ENCODE peak calls at places on chromosomes 1 and 21, in eight cellular contexts. U is HCT116, V is spleen, O is esophagus muscularis mucosa, N is sigmoid colon, G is stomach, Y is endothelial cell of umbilical vein, K is transverse colon. H is an unnamed sample.

GRCh38 chr21:43315244-43316137 is 111.4 kb downstream of the SIK1 start:
- DNase-seq in U (no peak), V (no peak), O (no peak), N (no peak), G (no peak), Y (no peak), K (no peak), H (no peak)

GRCh38 chr1:167663002-167663772 is 33.2 kb downstream of the RCSD1 start:
- DNase-seq in U (no peak), V (no peak), O (no peak), N (no peak), G (no peak), Y (no peak), K (no peak), H (no peak)

GRCh38 chr1:67832737-67833594 is at the start of gene GNG12:
- DNase-seq in U (peak), V (peak), O (no peak), N (peak), G (peak), Y (peak), K (peak), H (peak)

GRCh38 chr21:18369115-18369514 is 34.5 kb downstream of the TMPRSS15 start:
- DNase-seq in U (no peak), V (no peak), O (no peak), N (no peak), G (no peak), Y (peak), K (no peak), H (no peak)

GRCh38 chr1:4693891-4694290 is 39.5 kb downstream of the AJAP1 start:
- DNase-seq in U (no peak), V (no peak), O (no peak), N (no peak), G (no peak), Y (no peak), K (no peak), H (no peak)

GRCh38 chr1:226403522-226404034 is 4.3 kb downstream of the PARP1 start:
- DNase-seq in U (no peak), V (no peak), O (no peak), N (no peak), G (no peak), Y (peak), K (no peak), H (no peak)

GRCh38 chr1:237748192-237748591 is 142.5 kb downstream of the ZP4 start:
- DNase-seq in U (no peak), V (no peak), O (no peak), N (no peak), G (no peak), Y (no peak), K (no peak), H (no peak)

GRCh38 chr1:153945131-153945794 is 1.3 kb downstream of the DENND4B start:
- DNase-seq in U (no peak), V (peak), O (no peak), N (peak), G (peak), Y (peak), K (peak), H (peak)

GRCh38 chr1:37792943-37793686 is 532 bp upstream of the MANEAL start:
- DNase-seq in U (no peak), V (no peak), O (no peak), N (no peak), G (no peak), Y (no peak), K (no peak), H (no peak)

GRCh38 chr1:58881471-58881994 is 97.7 kb upstream of the JUN start:
- DNase-seq in U (peak), V (no peak), O (no peak), N (peak), G (peak), Y (peak), K (peak), H (no peak)

GRCh38 chr21:44434936-44435635 is 20.2 kb upstream of the LRRC3 start:
- DNase-seq in U (no peak), V (peak), O (no peak), N (peak), G (no peak), Y (no peak), K (peak), H (peak)

GRCh38 chr1:239098400-239099037 is 287.8 kb upstream of the CHRM3 start:
- DNase-seq in U (no peak), V (no peak), O (no peak), N (no peak), G (no peak), Y (no peak), K (no peak), H (no peak)

GRCh38 chr1:40798366-40799310 is 15.1 kb downstream of the KCNQ4 start:
- DNase-seq in U (no peak), V (no peak), O (no peak), N (peak), G (peak), Y (no peak), K (no peak), H (no peak)

GRCh38 chr1:8004803-8005573 is 21.1 kb downstream of the ERRFI1 start:
- DNase-seq in U (no peak), V (no peak), O (peak), N (peak), G (peak), Y (peak), K (peak), H (peak)

GRCh38 chr1:53182111-53182593 is 14.5 kb upstream of the CPT2 start:
- DNase-seq in U (peak), V (peak), O (no peak), N (peak), G (peak), Y (peak), K (peak), H (peak)

GRCh38 chr1:186073697-186074096 is 301.4 kb downstream of the TPR start:
- DNase-seq in U (no peak), V (no peak), O (no peak), N (no peak), G (no peak), Y (no peak), K (no peak), H (no peak)

GRCh38 chr1:58446368-58446767 is 100.2 kb downstream of the OMA1 start:
- DNase-seq in U (no peak), V (no peak), O (no peak), N (no peak), G (no peak), Y (no peak), K (no peak), H (no peak)

GRCh38 chr21:44935533-44935927 is 4.3 kb upstream of the SLX9 start:
- DNase-seq in U (no peak), V (peak), O (no peak), N (no peak), G (no peak), Y (no peak), K (no peak), H (no peak)

GRCh38 chr1:227268943-227269342 is 49.3 kb downstream of the CDC42BPA start:
- DNase-seq in U (no peak), V (no peak), O (no peak), N (no peak), G (no peak), Y (peak), K (no peak), H (no peak)

GRCh38 chr1:24491577-24492360 is 10.9 kb upstream of the RCAN3 start:
- DNase-seq in U (no peak), V (no peak), O (no peak), N (no peak), G (no peak), Y (no peak), K (no peak), H (no peak)

GRCh38 chr1:108897865-108898720 is 21.3 kb downstream of the GPSM2 start:
- DNase-seq in U (peak), V (no peak), O (no peak), N (no peak), G (no peak), Y (peak), K (peak), H (no peak)

GRCh38 chr1:244381887-244382565 is 69.7 kb downstream of the ADSS2 start:
- DNase-seq in U (no peak), V (no peak), O (no peak), N (no peak), G (no peak), Y (peak), K (no peak), H (no peak)

GRCh38 chr1:47002211-47002610 is 21.3 kb upstream of the CYP4X1 start:
- DNase-seq in U (no peak), V (no peak), O (no peak), N (no peak), G (no peak), Y (no peak), K (no peak), H (no peak)

GRCh38 chr1:98792123-98792522 is 130.6 kb downstream of the SNX7 start:
- DNase-seq in U (no peak), V (no peak), O (no peak), N (no peak), G (no peak), Y (no peak), K (no peak), H (no peak)

GRCh38 chr1:14732726-14733052 is 134.2 kb downstream of the KAZN start:
- DNase-seq in U (no peak), V (no peak), O (no peak), N (no peak), G (no peak), Y (no peak), K (no peak), H (no peak)

GRCh38 chr1:15998929-15999328 is 5.1 kb upstream of the SRARP start:
- DNase-seq in U (no peak), V (peak), O (no peak), N (peak), G (no peak), Y (no peak), K (no peak), H (no peak)

GRCh38 chr1:183163311-183163710 is 22.8 kb upstream of the LAMC2 start:
- DNase-seq in U (peak), V (no peak), O (no peak), N (no peak), G (no peak), Y (peak), K (no peak), H (no peak)

GRCh38 chr1:67674260-67675011 is 10.6 kb upstream of the GADD45A start:
- DNase-seq in U (no peak), V (no peak), O (no peak), N (peak), G (no peak), Y (peak), K (peak), H (peak)

GRCh38 chr1:34359411-34359810 is 182.7 kb downstream of the C1orf94 start:
- DNase-seq in U (no peak), V (no peak), O (no peak), N (no peak), G (no peak), Y (no peak), K (no peak), H (no peak)

GRCh38 chr21:46110499-46111192 is 12.7 kb downstream of the COL6A2 start:
- DNase-seq in U (no peak), V (no peak), O (peak), N (peak), G (peak), Y (no peak), K (peak), H (peak)
- TF ChIP-seq POLR2AphosphoS5 in U (no peak), V (no peak), O (peak), N (no peak), G (no peak), Y (no peak), K (no peak), H (no peak)

GRCh38 chr1:205688681-205689080 is 8.4 kb upstream of the SLC45A3 start:
- DNase-seq in U (no peak), V (peak), O (no peak), N (no peak), G (no peak), Y (no peak), K (no peak), H (no peak)

GRCh38 chr1:205689479-205689878 is 9.2 kb upstream of the SLC45A3 start:
- DNase-seq in U (no peak), V (peak), O (no peak), N (no peak), G (no peak), Y (no peak), K (no peak), H (no peak)

GRCh38 chr1:205690122-205690756 is 9.9 kb upstream of the SLC45A3 start:
- DNase-seq in U (no peak), V (peak), O (no peak), N (no peak), G (no peak), Y (no peak), K (no peak), H (no peak)

GRCh38 chr1:205688171-205688570 is 7.9 kb upstream of the SLC45A3 start:
- DNase-seq in U (no peak), V (peak), O (no peak), N (no peak), G (no peak), Y (no peak), K (no peak), H (no peak)

GRCh38 chr1:205687242-205687641 is 6.9 kb upstream of the SLC45A3 start:
- DNase-seq in U (no peak), V (peak), O (no peak), N (no peak), G (no peak), Y (no peak), K (no peak), H (no peak)
- TF ChIP-seq POLR2A in U (no peak), V (no peak), O (no peak), N (no peak), G (no peak), Y (no peak), K (no peak), H (no peak)

DNA sequence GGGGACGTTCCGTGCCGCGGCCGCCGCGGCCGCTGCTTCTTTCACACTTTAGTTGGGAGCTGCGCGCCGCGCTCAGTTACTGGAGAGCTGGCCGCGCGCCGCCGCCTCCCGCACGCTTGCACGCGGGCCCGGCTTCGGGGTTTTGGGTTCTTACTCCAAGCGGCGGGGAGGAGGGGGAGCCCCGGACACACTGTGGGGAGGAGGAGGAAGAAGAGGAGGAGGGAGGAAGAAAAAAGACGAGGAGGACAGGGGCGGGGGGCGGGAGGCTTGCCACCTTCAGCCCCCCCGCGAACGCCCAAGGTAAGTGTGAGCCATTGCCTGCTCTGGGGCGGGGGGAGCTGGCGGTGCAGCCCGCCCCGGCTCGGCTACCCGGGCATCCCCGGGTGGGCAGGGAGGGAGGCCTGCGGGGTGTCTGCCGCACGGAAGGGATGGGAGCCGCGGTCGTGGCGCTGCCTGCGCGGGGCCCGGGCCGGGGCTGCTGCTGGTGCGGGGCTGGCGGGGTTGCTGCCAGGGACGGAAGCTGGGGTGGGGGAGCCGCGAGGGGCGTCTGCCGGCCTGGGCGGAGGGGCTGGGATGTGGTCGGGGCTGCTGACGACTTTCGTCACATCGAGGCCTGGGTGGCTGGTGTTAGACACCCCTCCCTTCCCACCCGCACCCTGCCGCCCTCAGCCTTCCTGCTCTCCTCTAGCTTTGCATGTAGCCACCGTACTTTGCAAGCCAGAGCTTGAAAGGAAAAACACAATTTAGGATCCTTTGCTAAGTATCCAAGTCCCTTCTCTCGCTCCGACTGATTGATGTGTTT is 441 bp downstream of the C1orf21 start:
- DNase-seq in U (no peak), V (peak), O (no peak), N (peak), G (no peak), Y (peak), K (peak), H (peak)
- TF ChIP-seq POLR2AphosphoS5 in U (no peak), V (no peak), O (no peak), N (no peak), G (no peak), Y (no peak), K (no peak), H (peak)

DNA sequence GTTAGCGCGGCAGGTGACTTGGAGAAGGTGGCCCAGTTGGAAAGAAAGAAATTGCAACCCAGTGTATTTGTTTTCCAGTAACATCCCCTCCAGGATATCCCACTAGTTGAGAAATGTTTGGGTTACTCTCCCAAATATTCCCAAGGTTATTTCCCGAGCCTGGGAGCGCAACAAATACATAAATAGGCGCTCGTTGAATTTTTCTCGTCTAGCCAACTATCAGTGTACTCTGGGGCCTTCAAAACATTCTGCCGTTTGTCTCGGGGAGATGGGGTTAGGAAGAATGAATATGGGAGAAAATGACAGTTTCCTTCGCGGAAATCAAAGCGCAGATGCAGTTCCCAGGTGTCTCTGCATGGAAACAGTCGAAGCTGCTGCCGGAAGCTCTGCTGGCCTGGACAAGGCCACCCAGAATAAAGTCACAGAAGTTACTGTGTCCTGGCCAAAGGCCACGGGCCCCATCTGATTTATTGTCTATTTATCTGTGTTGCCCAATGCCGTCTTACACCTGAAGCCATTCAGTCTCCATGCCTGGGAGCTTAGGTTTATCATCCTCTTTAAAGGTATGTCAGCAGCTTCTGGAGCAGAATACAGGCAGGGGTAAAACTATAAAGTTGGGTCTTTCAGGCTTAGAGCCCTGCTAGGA is 999 bp downstream of the C1orf115 start:
- DNase-seq in U (no peak), V (no peak), O (peak), N (no peak), G (no peak), Y (no peak), K (peak), H (no peak)
- TF ChIP-seq POLR2A in U (no peak), V (no peak), O (no peak), N (no peak), G (no peak), Y (no peak), K (peak), H (no peak)

DNA sequence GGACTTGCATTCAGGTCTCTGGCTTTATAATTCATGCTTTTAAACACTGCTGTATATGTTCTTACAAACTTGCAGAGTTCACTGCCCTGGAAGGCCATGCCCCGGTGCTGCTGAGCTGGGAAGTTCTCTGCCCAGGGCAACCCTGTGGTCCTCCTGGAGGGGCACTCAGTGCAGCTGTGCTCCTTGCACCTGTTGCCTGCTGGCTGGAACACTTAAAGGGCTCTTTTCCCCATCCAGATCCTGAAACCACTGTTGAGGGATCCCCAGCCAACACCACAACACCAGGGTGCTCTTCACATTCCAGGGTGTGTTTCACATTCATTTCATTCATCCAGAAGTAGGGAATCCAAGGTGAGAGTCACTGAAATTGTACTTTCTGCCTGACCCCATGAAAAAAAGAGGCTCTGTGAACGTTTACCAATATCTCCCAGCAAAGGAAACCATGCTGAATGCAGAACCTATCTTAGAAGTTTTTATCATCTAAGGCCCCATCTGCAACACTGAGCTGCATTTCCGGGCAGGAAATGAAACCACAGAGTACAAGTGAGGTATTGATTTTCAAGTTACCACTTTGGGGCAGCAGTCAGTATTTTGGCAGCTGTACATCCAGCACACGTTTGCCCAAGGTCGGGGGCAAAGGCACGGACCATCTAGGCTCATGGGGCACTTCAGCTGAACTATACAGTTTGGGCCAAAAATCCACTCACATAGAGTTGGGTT is 16.4 kb upstream of the KIAA0040 start:
- DNase-seq in U (no peak), V (no peak), O (peak), N (no peak), G (no peak), Y (no peak), K (no peak), H (no peak)
- TF ChIP-seq POLR2AphosphoS5 in U (no peak), V (peak), O (no peak), N (no peak), G (no peak), Y (no peak), K (no peak), H (no peak)

DNA sequence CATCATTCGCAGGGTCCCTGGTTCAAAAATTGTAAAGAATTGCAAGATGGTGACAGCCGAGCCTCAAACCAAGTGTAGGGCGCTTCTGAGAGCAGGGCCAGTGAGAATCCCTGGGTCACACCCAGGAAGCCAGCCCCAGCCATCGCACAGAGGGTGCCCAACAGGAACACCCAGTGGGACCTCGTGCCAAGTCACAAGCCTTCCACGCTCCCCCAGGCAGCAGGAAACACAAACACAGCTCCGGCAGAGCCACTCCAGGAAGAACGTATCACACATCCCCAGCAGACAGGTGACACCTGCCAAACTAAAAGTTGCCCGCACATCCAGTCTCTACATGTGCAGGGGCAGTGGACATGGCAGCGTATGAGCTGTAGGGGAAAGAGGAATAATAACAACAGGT is 20.2 kb downstream of the DHRS3 start:
- DNase-seq in U (no peak), V (peak), O (no peak), N (peak), G (peak), Y (no peak), K (no peak), H (peak)
- TF ChIP-seq POLR2A in U (no peak), V (no peak), O (no peak), N (no peak), G (no peak), Y (no peak), K (no peak), H (no peak)

H was measured in suprapubic skin.